ENCODE peak calls at places on chromosomes 11 and 22, in seven cellular contexts. C is CD4-positive, alpha-beta memory T cell; Q is CD8-positive, alpha-beta T cell; U is GM23248; F is AG04450; T is cardiac muscle cell; W is heart left ventricle. V is an unnamed sample.

GRCh38 chr11:122045181-122045586 is 70.8 kb downstream of the BLID start:
- DNase-seq in C (no peak), Q (no peak), U (peak), F (peak), T (peak), W (no peak), V (no peak)

GRCh38 chr22:45966320-45966891 is 10.6 kb downstream of the WNT7B start:
- DNase-seq in C (no peak), Q (no peak), U (no peak), F (no peak), T (no peak), W (no peak), V (no peak)

GRCh38 chr11:121229495-121229894 is 63.1 kb upstream of the SC5D start:
- DNase-seq in C (no peak), Q (no peak), U (no peak), F (no peak), T (no peak), W (no peak), V (no peak)

GRCh38 chr11:555500-556174 is 4.9 kb downstream of the LMNTD2 start:
- DNase-seq in C (no peak), Q (no peak), U (no peak), F (no peak), T (no peak), W (no peak), V (no peak)

GRCh38 chr11:117834838-117835443 is 10.4 kb upstream of the FXYD2 start:
- DNase-seq in C (no peak), Q (no peak), U (no peak), F (no peak), T (no peak), W (peak), V (no peak)

GRCh38 chr22:32826537-32826936 is 25.0 kb downstream of the TIMP3 start:
- DNase-seq in C (no peak), Q (no peak), U (peak), F (no peak), T (no peak), W (no peak), V (no peak)

GRCh38 chr11:106480581-106481185 is 403.2 kb downstream of the AASDHPPT start:
- DNase-seq in C (no peak), Q (no peak), U (no peak), F (no peak), T (peak), W (no peak), V (no peak)

GRCh38 chr11:47572715-47573255 is 6.0 kb downstream of the KBTBD4 start:
- DNase-seq in C (no peak), Q (no peak), U (peak), F (no peak), T (no peak), W (no peak), V (peak)

GRCh38 chr11:71204294-71204693 is 48.1 kb downstream of the SHANK2 start:
- DNase-seq in C (no peak), Q (no peak), U (no peak), F (no peak), T (no peak), W (no peak), V (no peak)

GRCh38 chr11:74282863-74283484 is 28.5 kb downstream of the P4HA3 start:
- DNase-seq in C (no peak), Q (no peak), U (peak), F (no peak), T (no peak), W (no peak), V (no peak)

GRCh38 chr22:38949889-38950405 is 7.5 kb upstream of the APOBEC3A start:
- DNase-seq in C (no peak), Q (no peak), U (no peak), F (no peak), T (no peak), W (no peak), V (no peak)

GRCh38 chr11:119584193-119585037 is 144.6 kb downstream of the NECTIN1 start:
- DNase-seq in C (no peak), Q (no peak), U (peak), F (peak), T (peak), W (no peak), V (peak)

GRCh38 chr11:44445500-44446340 is 119.7 kb upstream of the CD82 start:
- DNase-seq in C (no peak), Q (no peak), U (no peak), F (no peak), T (no peak), W (no peak), V (no peak)

GRCh38 chr11:12086271-12087074 is 23.9 kb upstream of the MICAL2 start:
- DNase-seq in C (no peak), Q (no peak), U (peak), F (peak), T (peak), W (peak), V (peak)

GRCh38 chr11:62645660-62645933 is 816 bp downstream of the GANAB start:
- DNase-seq in C (no peak), Q (no peak), U (no peak), F (no peak), T (no peak), W (no peak), V (no peak)

GRCh38 chr11:2094354-2095197 is 44.6 kb downstream of the IGF2 start:
- DNase-seq in C (no peak), Q (no peak), U (no peak), F (no peak), T (no peak), W (no peak), V (no peak)

GRCh38 chr11:122981388-122982264 is at the start of gene BSX:
- DNase-seq in C (peak), Q (peak), U (peak), F (no peak), T (peak), W (peak), V (no peak)

GRCh38 chr11:34770111-34770510 is 146.1 kb downstream of the APIP start:
- DNase-seq in C (no peak), Q (no peak), U (no peak), F (no peak), T (no peak), W (no peak), V (no peak)

GRCh38 chr11:20042025-20042639 is 118.1 kb downstream of the DBX1 start:
- DNase-seq in C (no peak), Q (no peak), U (peak), F (no peak), T (no peak), W (no peak), V (no peak)

GRCh38 chr11:57482782-57483569 is 22.6 kb downstream of the RTN4RL2 start:
- DNase-seq in C (peak), Q (no peak), U (peak), F (no peak), T (peak), W (no peak), V (peak)

GRCh38 chr11:17645190-17645970 is 74.0 kb upstream of the MYOD1 start:
- DNase-seq in C (no peak), Q (no peak), U (no peak), F (no peak), T (no peak), W (no peak), V (peak)

GRCh38 chr11:83971063-83971462 is 684.9 kb upstream of the CCDC90B start:
- DNase-seq in C (no peak), Q (no peak), U (peak), F (no peak), T (peak), W (no peak), V (no peak)

GRCh38 chr11:35363246-35364100 is 55.9 kb downstream of the SLC1A2 start:
- DNase-seq in C (no peak), Q (no peak), U (peak), F (no peak), T (no peak), W (no peak), V (no peak)

GRCh38 chr11:88414385-88414861 is 76.9 kb upstream of the CTSC start:
- DNase-seq in C (peak), Q (no peak), U (peak), F (no peak), T (peak), W (no peak), V (no peak)

GRCh38 chr11:128802358-128802981 is 64.6 kb downstream of the KCNJ1 start:
- DNase-seq in C (no peak), Q (no peak), U (peak), F (no peak), T (peak), W (no peak), V (peak)

GRCh38 chr11:116072133-116072532 is 567.9 kb upstream of the CADM1 start:
- DNase-seq in C (no peak), Q (no peak), U (no peak), F (no peak), T (no peak), W (no peak), V (no peak)

GRCh38 chr11:13338437-13339069 is 61.0 kb downstream of the BMAL1 start:
- DNase-seq in C (no peak), Q (no peak), U (peak), F (no peak), T (peak), W (no peak), V (no peak)

GRCh38 chr11:75773595-75774353 is 5.2 kb downstream of the DGAT2 start:
- DNase-seq in C (no peak), Q (no peak), U (no peak), F (no peak), T (no peak), W (no peak), V (no peak)

GRCh38 chr22:38219644-38220043 is 17.9 kb downstream of the MAFF start:
- DNase-seq in C (no peak), Q (no peak), U (no peak), F (no peak), T (no peak), W (no peak), V (peak)

GRCh38 chr11:6458352-6458751 is 15.4 kb downstream of the TRIM3 start:
- DNase-seq in C (no peak), Q (no peak), U (no peak), F (no peak), T (no peak), W (no peak), V (no peak)

GRCh38 chr11:112455791-112456190 is 195.1 kb upstream of the PLET1 start:
- DNase-seq in C (no peak), Q (no peak), U (no peak), F (no peak), T (peak), W (no peak), V (no peak)

GRCh38 chr11:102237096-102237735 is 80.1 kb upstream of the BIRC3 start:
- DNase-seq in C (no peak), Q (no peak), U (peak), F (no peak), T (no peak), W (no peak), V (no peak)

GRCh38 chr11:126416542-126417090 is 61.1 kb downstream of the ST3GAL4 start:
- DNase-seq in C (peak), Q (peak), U (peak), F (no peak), T (peak), W (peak), V (no peak)

GRCh38 chr11:8323161-8323935 is 59.7 kb upstream of the LMO1 start:
- DNase-seq in C (no peak), Q (no peak), U (no peak), F (no peak), T (no peak), W (no peak), V (no peak)

GRCh38 chr11:79412761-79413160 is 28.1 kb downstream of the TENM4 start:
- DNase-seq in C (no peak), Q (no peak), U (peak), F (no peak), T (no peak), W (no peak), V (no peak)

DNA sequence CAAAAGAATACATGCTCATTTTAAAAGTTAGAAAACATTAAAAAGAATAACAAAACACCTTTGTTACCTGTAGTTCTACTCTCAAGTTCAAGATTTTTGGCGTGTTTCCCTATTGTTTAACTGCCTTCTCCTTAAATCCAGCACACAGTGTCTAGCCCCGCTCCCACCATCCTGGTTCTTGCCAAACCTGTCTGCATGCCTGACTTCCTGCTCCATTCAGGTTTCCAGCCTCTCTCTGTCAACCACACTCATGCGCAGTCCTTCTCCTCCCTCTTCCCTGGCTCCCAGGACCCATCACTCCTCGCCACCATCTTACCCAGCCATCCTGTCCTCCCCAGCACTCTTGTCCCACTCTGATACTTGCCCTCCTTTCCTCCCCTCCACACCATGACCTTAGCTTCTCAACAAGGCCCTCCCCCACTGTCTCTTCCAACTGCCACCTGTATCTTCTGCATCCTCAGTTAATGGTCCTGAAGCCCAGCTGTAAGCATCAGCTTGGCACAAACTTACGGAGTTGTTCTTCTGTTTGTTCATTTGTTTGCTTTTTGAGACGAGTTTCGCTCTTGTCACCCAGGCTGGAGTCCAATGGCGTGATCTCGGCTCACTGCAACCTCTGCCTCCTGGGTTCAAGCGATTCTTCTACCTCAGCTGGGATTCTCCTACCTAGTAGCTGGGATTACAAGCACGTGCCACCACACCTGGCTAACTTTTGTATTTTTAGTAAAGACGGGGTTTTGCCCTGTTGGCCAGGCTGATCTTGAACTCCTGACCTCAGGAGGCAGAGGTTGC is 7.5 kb upstream of the MYH9 start:
- DNase-seq in C (no peak), Q (no peak), U (no peak), F (no peak), T (no peak), W (no peak), V (no peak)
- H3K27ac ChIP-seq in C (no peak), Q (no peak), U (no peak), F (no peak), T (peak), W (no peak), V (no peak)

GRCh38 chr11:3683039-3683438 is 11.9 kb upstream of the CHRNA10 start:
- DNase-seq in C (no peak), Q (no peak), U (no peak), F (no peak), T (no peak), W (no peak), V (no peak)
- H3K4me3 ChIP-seq in C (no peak), Q (no peak), U (no peak), F (no peak), T (no peak), W (no peak), V (no peak)

DNA sequence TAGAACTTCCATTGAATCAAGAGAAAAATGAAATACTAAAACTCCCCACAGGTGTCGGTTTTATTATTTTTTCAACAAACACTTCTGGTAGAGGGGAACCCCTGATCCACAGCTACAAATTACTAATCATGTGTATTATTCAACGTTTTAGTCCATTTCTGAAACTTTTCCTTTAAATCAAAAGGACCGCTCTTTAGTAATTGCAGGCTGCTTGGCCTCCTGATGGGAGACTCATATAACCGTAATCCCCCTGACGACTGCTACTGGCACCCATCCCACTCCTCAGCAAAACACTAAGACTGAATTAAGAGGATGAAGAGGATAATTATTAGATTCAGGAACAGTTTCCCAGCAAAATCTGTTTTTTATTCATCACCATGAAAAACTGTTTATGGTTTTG is 46.4 kb downstream of the PAX6 start:
- DNase-seq in C (no peak), Q (no peak), U (no peak), F (no peak), T (no peak), W (no peak), V (no peak)
- H3K27ac ChIP-seq in C (no peak), Q (no peak), U (no peak), F (no peak), T (no peak), W (no peak), V (no peak)

GRCh38 chr11:64685536-64685935 is 37.5 kb downstream of the NRXN2 start:
- DNase-seq in C (no peak), Q (no peak), U (no peak), F (no peak), T (no peak), W (no peak), V (no peak)

GRCh38 chr11:64688534-64688982 is 34.4 kb downstream of the NRXN2 start:
- DNase-seq in C (peak), Q (peak), U (peak), F (peak), T (peak), W (peak), V (peak)

GRCh38 chr11:64687204-64687603 is 35.8 kb downstream of the NRXN2 start:
- DNase-seq in C (no peak), Q (no peak), U (no peak), F (no peak), T (no peak), W (no peak), V (no peak)

GRCh38 chr11:64687641-64688533 is 35.1 kb downstream of the NRXN2 start:
- DNase-seq in C (no peak), Q (no peak), U (no peak), F (no peak), T (no peak), W (no peak), V (no peak)

DNA sequence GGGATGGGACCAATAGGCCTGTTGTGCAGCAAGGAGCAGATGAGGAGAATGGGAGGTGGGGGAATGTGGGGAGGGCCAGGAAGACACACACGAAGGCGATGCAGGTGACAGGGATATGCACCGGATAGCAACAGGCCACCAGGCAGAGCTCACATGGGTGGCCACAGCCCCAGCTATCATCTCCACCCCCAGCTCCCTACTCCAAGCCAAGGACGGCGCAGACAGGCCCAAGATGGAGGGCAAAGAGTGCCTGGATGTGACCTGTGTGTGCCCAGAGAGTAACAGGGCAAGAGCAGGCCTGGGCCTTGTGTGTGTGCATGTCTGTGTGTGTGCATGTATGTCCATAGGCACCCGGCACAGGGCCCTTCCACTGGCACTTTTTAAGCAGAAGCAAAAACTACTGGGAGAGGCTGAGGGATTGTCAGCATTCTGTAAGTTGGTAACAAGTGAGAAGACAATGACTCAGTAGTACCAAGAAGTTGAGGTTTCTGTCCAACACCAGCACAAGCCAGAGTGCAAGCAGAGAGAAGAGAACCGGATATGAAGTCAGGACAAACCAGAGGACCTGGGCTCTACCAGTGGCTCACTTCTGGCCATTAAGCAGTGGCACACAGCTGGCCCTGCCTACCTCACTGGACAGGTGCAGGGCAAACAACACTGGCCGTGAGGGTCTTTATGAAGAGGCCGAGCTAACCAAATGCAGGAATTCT is 36.4 kb downstream of the NRXN2 start:
- DNase-seq in C (no peak), Q (no peak), U (peak), F (no peak), T (no peak), W (no peak), V (no peak)
- H3K4me3 ChIP-seq in C (no peak), Q (no peak), U (no peak), F (no peak), T (no peak), W (no peak), V (no peak)

DNA sequence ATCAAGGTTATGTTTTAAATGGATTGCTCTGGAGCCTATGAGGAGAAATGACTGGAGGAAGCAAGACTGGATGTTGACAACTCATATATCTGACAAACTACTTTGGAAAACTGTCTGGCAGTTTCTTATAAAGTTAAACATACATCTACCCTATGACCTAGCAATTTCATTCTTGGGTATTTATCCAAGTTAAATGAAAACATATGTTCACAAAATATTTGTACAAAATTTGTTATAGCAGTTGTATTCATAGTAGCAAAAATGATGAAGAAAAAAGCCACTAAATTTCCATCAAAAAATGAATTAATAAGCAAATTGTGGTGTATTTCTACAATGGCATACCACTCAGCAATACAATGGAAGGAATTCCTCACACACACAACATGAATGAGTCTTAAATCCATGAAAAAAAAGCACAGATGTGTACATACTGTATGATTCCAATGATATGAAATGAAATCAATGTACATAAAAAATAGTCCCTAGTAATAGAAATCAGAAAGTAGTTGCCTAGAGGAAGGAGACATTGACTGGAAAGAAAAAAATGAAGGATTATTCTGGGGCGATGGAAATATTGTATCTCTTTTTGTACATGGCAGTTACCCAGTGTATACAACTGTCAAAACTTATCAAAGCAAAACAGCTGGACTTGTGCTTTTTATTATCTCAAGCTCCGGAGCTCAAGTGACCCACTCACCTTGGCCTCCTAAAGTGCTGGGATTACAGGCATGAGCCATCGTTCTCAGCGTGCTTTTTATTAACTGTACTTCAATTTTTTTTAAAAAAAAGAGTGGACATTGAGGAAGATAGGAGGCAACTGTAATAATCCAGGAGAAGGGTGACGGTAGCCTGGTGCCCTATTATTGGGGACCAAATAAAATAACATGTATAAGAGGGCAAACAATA is 23.9 kb downstream of the FZD4 start:
- DNase-seq in C (no peak), Q (no peak), U (no peak), F (no peak), T (no peak), W (no peak), V (no peak)
- H3K27ac ChIP-seq in C (no peak), Q (no peak), U (no peak), F (no peak), T (peak), W (peak), V (no peak)

GRCh38 chr11:69010361-69010891 is 2.6 kb downstream of the MRGPRF start:
- DNase-seq in C (no peak), Q (no peak), U (peak), F (no peak), T (no peak), W (no peak), V (no peak)
- H3K4me3 ChIP-seq in C (no peak), Q (no peak), U (peak), F (peak), T (no peak), W (peak), V (no peak)

V was measured in WERI-Rb-1.